ENCODE peak calls at places on chromosomes 3 and 15, in five cellular contexts. One of them, this sample, is unnamed.

GRCh38 chr3:162142511-162142910 is 645.9 kb downstream of the OTOL1 start:
- DNase-seq in GM23338: no peak
- DNase-seq in neural progenitor cell: no peak
- DNase-seq in SK-N-SH: no peak
- DNase-seq in HCT116: no peak
- DNase-seq in this sample: peak; percentile 53

GRCh38 chr3:149641011-149641728 is 16.7 kb downstream of the WWTR1 start:
- DNase-seq in GM23338: no peak
- DNase-seq in neural progenitor cell: peak; percentile 52
- DNase-seq in SK-N-SH: no peak
- DNase-seq in HCT116: no peak
- DNase-seq in this sample: no peak

GRCh38 chr15:92803852-92804609 is 96.1 kb upstream of the CHD2 start:
- DNase-seq in GM23338: no peak
- DNase-seq in neural progenitor cell: no peak
- DNase-seq in SK-N-SH: no peak
- DNase-seq in HCT116: peak; percentile 99
- DNase-seq in this sample: peak; percentile 99

GRCh38 chr3:178669046-178669445 is 132.8 kb downstream of the KCNMB2 start:
- DNase-seq in GM23338: peak; percentile 7
- DNase-seq in neural progenitor cell: no peak
- DNase-seq in SK-N-SH: no peak
- DNase-seq in HCT116: no peak
- DNase-seq in this sample: no peak

GRCh38 chr3:152977356-152977755 is 142.4 kb downstream of the P2RY1 start:
- DNase-seq in GM23338: no peak
- DNase-seq in neural progenitor cell: no peak
- DNase-seq in SK-N-SH: no peak
- DNase-seq in HCT116: no peak
- DNase-seq in this sample: no peak

GRCh38 chr3:89690649-89691048 is 583.2 kb downstream of the EPHA3 start:
- DNase-seq in GM23338: peak; percentile 1
- DNase-seq in neural progenitor cell: no peak
- DNase-seq in SK-N-SH: no peak
- DNase-seq in HCT116: no peak
- DNase-seq in this sample: peak; percentile 42

GRCh38 chr15:40146037-40146436 is 14.8 kb upstream of the BUB1B start:
- DNase-seq in GM23338: no peak
- DNase-seq in neural progenitor cell: no peak
- DNase-seq in SK-N-SH: no peak
- DNase-seq in HCT116: peak; percentile 51
- DNase-seq in this sample: peak; percentile 68

GRCh38 chr3:169232863-169233262 is 430.6 kb downstream of the MECOM start:
- DNase-seq in GM23338: no peak
- DNase-seq in neural progenitor cell: no peak
- DNase-seq in SK-N-SH: no peak
- DNase-seq in HCT116: no peak
- DNase-seq in this sample: no peak

GRCh38 chr15:69565066-69565465 is 112.4 kb downstream of the RPLP1 start:
- DNase-seq in GM23338: no peak
- DNase-seq in neural progenitor cell: no peak
- DNase-seq in SK-N-SH: no peak
- DNase-seq in HCT116: no peak
- DNase-seq in this sample: no peak

GRCh38 chr3:190807719-190808375 is 54.6 kb downstream of the GMNC start:
- DNase-seq in GM23338: no peak
- DNase-seq in neural progenitor cell: no peak
- DNase-seq in SK-N-SH: no peak
- DNase-seq in HCT116: no peak
- DNase-seq in this sample: no peak

GRCh38 chr3:177905895-177906511 is 630.2 kb upstream of the KCNMB2 start:
- DNase-seq in GM23338: peak; percentile 27
- DNase-seq in neural progenitor cell: peak; percentile 21
- DNase-seq in SK-N-SH: no peak
- DNase-seq in HCT116: no peak
- DNase-seq in this sample: peak; percentile 45

GRCh38 chr3:123949606-123950005 is 11.4 kb downstream of the CCDC14 start:
- DNase-seq in GM23338: no peak
- DNase-seq in neural progenitor cell: no peak
- DNase-seq in SK-N-SH: no peak
- DNase-seq in HCT116: no peak
- DNase-seq in this sample: no peak

GRCh38 chr15:55170361-55170760 is 26.4 kb downstream of the RSL24D1 start:
- DNase-seq in GM23338: no peak
- DNase-seq in neural progenitor cell: no peak
- DNase-seq in SK-N-SH: no peak
- DNase-seq in HCT116: no peak
- DNase-seq in this sample: no peak

GRCh38 chr3:23263796-23264195 is 60.7 kb downstream of the UBE2E2 start:
- DNase-seq in GM23338: no peak
- DNase-seq in neural progenitor cell: no peak
- DNase-seq in SK-N-SH: no peak
- DNase-seq in HCT116: no peak
- DNase-seq in this sample: peak; percentile 64

GRCh38 chr15:75723847-75724660 is 11.4 kb upstream of the CSPG4 start:
- DNase-seq in GM23338: peak; percentile 45
- DNase-seq in neural progenitor cell: peak; percentile 36
- DNase-seq in SK-N-SH: peak; percentile 72
- DNase-seq in HCT116: no peak
- DNase-seq in this sample: peak; percentile 27

GRCh38 chr3:145952541-145952940 is 208.4 kb downstream of the PLOD2 start:
- DNase-seq in GM23338: no peak
- DNase-seq in neural progenitor cell: no peak
- DNase-seq in SK-N-SH: no peak
- DNase-seq in HCT116: no peak
- DNase-seq in this sample: peak; percentile 4

GRCh38 chr3:108110965-108111364 is 20.1 kb upstream of the CD47 start:
- DNase-seq in GM23338: no peak
- DNase-seq in neural progenitor cell: no peak
- DNase-seq in SK-N-SH: no peak
- DNase-seq in HCT116: no peak
- DNase-seq in this sample: no peak

GRCh38 chr3:40079845-40080240 is 229.7 kb upstream of the EIF1B start:
- DNase-seq in GM23338: no peak
- DNase-seq in neural progenitor cell: no peak
- DNase-seq in SK-N-SH: no peak
- DNase-seq in HCT116: no peak
- DNase-seq in this sample: peak; percentile 7

GRCh38 chr15:25180606-25181289 is 226.0 kb downstream of the SNRPN start:
- DNase-seq in GM23338: no peak
- DNase-seq in neural progenitor cell: no peak
- DNase-seq in SK-N-SH: no peak
- DNase-seq in HCT116: no peak
- DNase-seq in this sample: no peak

GRCh38 chr3:129121016-129121791 is 400 bp downstream of the RAB43 start:
- DNase-seq in GM23338: peak; percentile 41
- DNase-seq in neural progenitor cell: peak; percentile 51
- DNase-seq in SK-N-SH: peak; percentile 61
- DNase-seq in HCT116: no peak
- DNase-seq in this sample: no peak

GRCh38 chr15:99944131-99944530 is 210.9 kb upstream of the LYSMD4 start:
- DNase-seq in GM23338: no peak
- DNase-seq in neural progenitor cell: no peak
- DNase-seq in SK-N-SH: no peak
- DNase-seq in HCT116: no peak
- DNase-seq in this sample: no peak

GRCh38 chr3:24004171-24004938 is 59.3 kb downstream of the NR1D2 start:
- DNase-seq in GM23338: no peak
- DNase-seq in neural progenitor cell: no peak
- DNase-seq in SK-N-SH: no peak
- DNase-seq in HCT116: no peak
- DNase-seq in this sample: no peak

GRCh38 chr3:111750278-111750884 is 108.7 kb upstream of the PHLDB2 start:
- DNase-seq in GM23338: no peak
- DNase-seq in neural progenitor cell: no peak
- DNase-seq in SK-N-SH: no peak
- DNase-seq in HCT116: no peak
- DNase-seq in this sample: no peak

GRCh38 chr3:23161896-23162570 is 41.1 kb upstream of the UBE2E2 start:
- DNase-seq in GM23338: no peak
- DNase-seq in neural progenitor cell: no peak
- DNase-seq in SK-N-SH: no peak
- DNase-seq in HCT116: no peak
- DNase-seq in this sample: peak; percentile 73

GRCh38 chr15:64092864-64093626 is 593 bp downstream of the CIAO2A start:
- DNase-seq in GM23338: peak; percentile 76
- DNase-seq in neural progenitor cell: peak; percentile 61
- DNase-seq in SK-N-SH: peak; percentile 57
- DNase-seq in HCT116: no peak
- DNase-seq in this sample: peak; percentile 12

GRCh38 chr3:71066849-71067261 is 516.7 kb downstream of the FOXP1 start:
- DNase-seq in GM23338: no peak
- DNase-seq in neural progenitor cell: peak; percentile 24
- DNase-seq in SK-N-SH: peak; percentile 8
- DNase-seq in HCT116: no peak
- DNase-seq in this sample: peak; percentile 48

GRCh38 chr3:85862893-85863455 is 904.2 kb downstream of the CADM2 start:
- DNase-seq in GM23338: peak; percentile 26
- DNase-seq in neural progenitor cell: no peak
- DNase-seq in SK-N-SH: no peak
- DNase-seq in HCT116: no peak
- DNase-seq in this sample: no peak

GRCh38 chr3:196431193-196432136 is 762 bp downstream of the UBXN7 start:
- DNase-seq in GM23338: peak; percentile 38
- DNase-seq in neural progenitor cell: peak; percentile 32
- DNase-seq in SK-N-SH: peak; percentile 44
- DNase-seq in HCT116: no peak
- DNase-seq in this sample: peak; percentile 58

GRCh38 chr15:87326274-87326673 is 930.3 kb downstream of the NTRK3 start:
- DNase-seq in GM23338: no peak
- DNase-seq in neural progenitor cell: no peak
- DNase-seq in SK-N-SH: peak; percentile 50
- DNase-seq in HCT116: no peak
- DNase-seq in this sample: no peak

GRCh38 chr15:87322845-87323244 is 933.7 kb downstream of the NTRK3 start:
- DNase-seq in GM23338: no peak
- DNase-seq in neural progenitor cell: no peak
- DNase-seq in SK-N-SH: no peak
- DNase-seq in HCT116: no peak
- DNase-seq in this sample: no peak

DNA sequence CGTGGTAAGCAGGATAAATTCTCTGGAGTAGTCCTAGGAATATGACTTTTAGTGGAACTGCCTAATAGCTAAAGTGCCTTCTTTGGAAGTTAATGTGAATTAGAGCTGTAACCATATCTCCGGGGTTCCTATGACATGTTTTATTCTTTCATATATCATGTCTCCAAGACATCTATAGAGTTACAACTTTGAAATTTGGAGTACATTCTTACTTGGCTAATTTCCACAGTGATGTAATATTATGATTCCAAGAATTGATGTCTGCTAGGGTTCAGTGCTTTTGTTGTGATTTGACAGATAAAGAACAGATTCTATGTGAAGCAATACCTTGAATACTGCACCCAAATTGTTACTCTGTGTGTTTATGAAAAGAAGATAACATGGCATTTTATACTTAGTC is 934.3 kb downstream of the NTRK3 start:
- DNase-seq in GM23338: no peak
- DNase-seq in neural progenitor cell: no peak
- DNase-seq in SK-N-SH: no peak
- DNase-seq in HCT116: no peak
- DNase-seq in this sample: no peak
- TF ChIP-seq EZH2phosphoT487 in GM23338: no peak
- TF ChIP-seq EZH2phosphoT487 in neural progenitor cell: no peak
- TF ChIP-seq EZH2phosphoT487 in SK-N-SH: no peak
- TF ChIP-seq EZH2phosphoT487 in HCT116: no peak
- TF ChIP-seq EZH2phosphoT487 in this sample: no peak

DNA sequence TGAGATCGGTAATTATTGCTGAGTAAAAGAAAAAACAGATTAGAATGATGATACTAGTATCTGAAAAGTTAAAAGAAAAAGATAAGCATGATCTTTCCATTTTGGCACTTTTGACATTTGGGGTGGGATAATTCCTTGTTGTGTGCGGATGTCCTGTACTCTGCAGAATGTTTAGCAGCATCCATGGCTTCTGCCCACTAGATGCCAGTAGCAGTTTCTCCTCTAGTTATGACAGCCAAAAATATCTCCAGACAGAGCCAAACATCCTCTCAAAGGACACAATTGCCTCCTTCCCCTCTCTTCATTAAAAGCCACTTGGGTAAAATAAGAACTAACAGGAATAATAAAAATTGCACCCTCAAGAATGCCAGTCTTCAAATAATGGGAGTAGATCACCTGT is 468.8 kb upstream of the GRM7 start:
- DNase-seq in GM23338: no peak
- DNase-seq in neural progenitor cell: no peak
- DNase-seq in SK-N-SH: no peak
- DNase-seq in HCT116: no peak
- DNase-seq in this sample: no peak
- TF ChIP-seq CTCF in GM23338: no peak
- TF ChIP-seq CTCF in neural progenitor cell: no peak
- TF ChIP-seq CTCF in SK-N-SH: no peak
- TF ChIP-seq CTCF in HCT116: no peak
- TF ChIP-seq CTCF in this sample: no peak

DNA sequence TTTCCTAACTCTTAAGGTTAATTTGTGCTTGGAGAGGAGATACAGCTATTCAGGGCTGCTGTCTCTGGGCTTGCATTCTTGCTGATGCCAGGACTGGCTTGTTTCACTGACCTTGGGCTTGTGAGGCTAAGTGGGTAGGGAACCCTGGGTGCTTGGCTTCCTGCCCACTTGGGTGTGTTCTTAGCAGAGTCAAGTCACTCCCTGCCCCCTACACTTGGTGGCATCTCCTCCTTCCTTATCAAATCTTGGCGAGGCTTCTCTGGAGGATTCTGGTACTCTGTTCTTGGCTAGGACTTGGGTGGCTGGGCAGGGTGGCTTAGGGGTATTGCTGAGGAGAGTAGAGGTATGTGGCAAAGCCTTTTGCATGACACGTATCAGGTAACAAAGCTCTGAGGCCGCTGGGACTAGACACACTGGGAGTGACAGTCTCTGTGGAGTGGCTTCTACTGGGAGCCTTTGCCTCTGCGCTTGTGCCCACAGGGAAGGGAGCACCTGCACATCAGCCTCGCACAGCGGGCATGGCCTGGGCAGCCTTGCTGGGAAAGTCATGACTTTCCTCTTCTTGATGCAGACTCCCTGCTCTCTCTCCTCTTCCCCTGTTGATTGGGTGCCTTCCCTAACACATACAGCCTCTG is 41.8 kb downstream of the CHCHD6 start:
- DNase-seq in GM23338: no peak
- DNase-seq in neural progenitor cell: no peak
- DNase-seq in SK-N-SH: no peak
- DNase-seq in HCT116: no peak
- DNase-seq in this sample: no peak
- TF ChIP-seq EZH2phosphoT487 in GM23338: no peak
- TF ChIP-seq EZH2phosphoT487 in neural progenitor cell: no peak
- TF ChIP-seq EZH2phosphoT487 in SK-N-SH: no peak
- TF ChIP-seq EZH2phosphoT487 in HCT116: no peak
- TF ChIP-seq EZH2phosphoT487 in this sample: no peak

DNA sequence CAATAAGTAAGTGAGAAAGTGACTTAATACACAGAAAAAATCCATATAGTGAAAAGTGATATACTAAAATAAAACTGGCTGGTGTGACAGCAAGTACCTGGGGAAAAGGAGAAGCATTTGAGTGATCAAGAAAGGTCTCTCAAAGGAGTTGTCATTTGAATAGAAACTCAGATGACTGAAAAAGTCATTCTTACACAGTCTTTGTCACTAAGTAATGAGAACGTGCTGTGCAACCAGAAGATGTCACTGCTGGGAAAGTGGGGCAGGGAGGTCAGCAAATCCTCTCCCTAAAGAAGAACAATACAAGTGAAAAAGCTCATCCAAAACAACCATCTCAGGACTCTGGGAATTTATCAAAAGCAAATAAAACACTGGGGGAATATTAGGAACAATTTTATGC is 317.5 kb upstream of the TRIM42 start:
- DNase-seq in GM23338: no peak
- DNase-seq in neural progenitor cell: peak; percentile 57
- DNase-seq in SK-N-SH: no peak
- DNase-seq in HCT116: no peak
- DNase-seq in this sample: no peak
- TF ChIP-seq CTCF in GM23338: no peak
- TF ChIP-seq CTCF in neural progenitor cell: peak; percentile 32
- TF ChIP-seq CTCF in SK-N-SH: no peak
- TF ChIP-seq CTCF in HCT116: no peak
- TF ChIP-seq CTCF in this sample: no peak

This sample was measured in PC-3.